ENCODE peak calls at places on chromosomes 16 and 17, in ten cellular contexts. Q is AG10803; Y is stimulated activated CD4-positive, alpha-beta T cell treated with anti-CD3 and anti-CD28 coated beads, Interleukin-4, amount 100 ng/mL, for 1 hour; U is EL; F is A549; H is endothelial cell of umbilical vein; K is cardiac fibroblast; O is DND-41; R is progenitor cell of endocrine pancreas; Z is K562. J is an unnamed sample.

GRCh38 chr17:47864791-47865216 is 13.8 kb upstream of the SP6 start:
- DNase-seq in Q (no peak), Y (no peak), U (peak; percentile 58), F (no peak), H (no peak), K (no peak), O (no peak), R (no peak), Z (no peak), J (no peak)

GRCh38 chr17:35733366-35733765 is 1.9 kb downstream of the RASL10B start:
- DNase-seq in Q (no peak), Y (no peak), U (no peak), F (no peak), H (no peak), K (no peak), O (no peak), R (no peak), Z (no peak), J (no peak)

GRCh38 chr17:44689492-44690217 is at the start of gene CCDC43:
- DNase-seq in Q (peak; percentile 92), Y (peak; percentile 91), U (peak; percentile 97), F (peak; percentile 97), H (peak; percentile 95), K (peak; percentile 96), O (peak; percentile 92), R (peak; percentile 87), Z (peak; percentile 93), J (peak; percentile 86)

GRCh38 chr17:29713626-29714025 is 90.9 kb upstream of the CORO6 start:
- DNase-seq in Q (no peak), Y (no peak), U (no peak), F (no peak), H (no peak), K (no peak), O (no peak), R (no peak), Z (no peak), J (no peak)

GRCh38 chr16:20695024-20695423 is 2.5 kb downstream of the ACSM1 start:
- DNase-seq in Q (no peak), Y (no peak), U (no peak), F (no peak), H (no peak), K (no peak), O (no peak), R (no peak), Z (no peak), J (no peak)

GRCh38 chr17:79619196-79619595 is 8.3 kb upstream of the RBFOX3 start:
- DNase-seq in Q (no peak), Y (no peak), U (no peak), F (no peak), H (no peak), K (no peak), O (no peak), R (no peak), Z (no peak), J (no peak)

GRCh38 chr17:75517277-75517865 is 1.0 kb downstream of the TSEN54 start:
- DNase-seq in Q (no peak), Y (peak; percentile 35), U (no peak), F (peak; percentile 81), H (no peak), K (no peak), O (peak; percentile 24), R (no peak), Z (no peak), J (peak; percentile 71)

GRCh38 chr16:70786020-70786419 is 14.9 kb downstream of the VAC14 start:
- DNase-seq in Q (no peak), Y (no peak), U (no peak), F (no peak), H (no peak), K (no peak), O (no peak), R (no peak), Z (no peak), J (no peak)

GRCh38 chr17:10384175-10384574 is 11.4 kb upstream of the MYH13 start:
- DNase-seq in Q (peak; percentile 16), Y (no peak), U (no peak), F (no peak), H (no peak), K (peak; percentile 11), O (no peak), R (no peak), Z (no peak), J (no peak)

GRCh38 chr17:65850486-65850885 is 289.0 kb upstream of the AXIN2 start:
- DNase-seq in Q (peak; percentile 84), Y (no peak), U (peak; percentile 13), F (no peak), H (no peak), K (peak; percentile 89), O (no peak), R (no peak), Z (no peak), J (no peak)

GRCh38 chr17:38334480-38335364 is 9.0 kb downstream of the GPR179 start:
- DNase-seq in Q (no peak), Y (no peak), U (no peak), F (no peak), H (no peak), K (no peak), O (no peak), R (no peak), Z (no peak), J (no peak)

GRCh38 chr17:10612957-10613744 is 44.0 kb downstream of the MYH3 start:
- DNase-seq in Q (peak; percentile 93), Y (no peak), U (peak; percentile 79), F (no peak), H (no peak), K (peak; percentile 27), O (no peak), R (no peak), Z (no peak), J (no peak)

GRCh38 chr17:9958586-9959281 is 53.7 kb upstream of the RCVRN start:
- DNase-seq in Q (no peak), Y (no peak), U (no peak), F (no peak), H (no peak), K (no peak), O (no peak), R (no peak), Z (no peak), J (no peak)

GRCh38 chr16:85579199-85579598 is 33.9 kb upstream of the GSE1 start:
- DNase-seq in Q (no peak), Y (no peak), U (no peak), F (no peak), H (no peak), K (no peak), O (no peak), R (no peak), Z (no peak), J (no peak)

GRCh38 chr17:45906237-45906636 is 11.9 kb downstream of the MAPT start:
- DNase-seq in Q (no peak), Y (no peak), U (no peak), F (no peak), H (no peak), K (no peak), O (no peak), R (no peak), Z (no peak), J (no peak)

GRCh38 chr16:77739493-77739892 is 17.2 kb downstream of the NUDT7 start:
- DNase-seq in Q (no peak), Y (no peak), U (peak; percentile 30), F (no peak), H (no peak), K (peak; percentile 9), O (no peak), R (no peak), Z (no peak), J (no peak)

GRCh38 chr17:1577186-1577585 is 14.6 kb upstream of the PITPNA start:
- DNase-seq in Q (peak; percentile 97), Y (no peak), U (peak; percentile 95), F (no peak), H (peak; percentile 76), K (peak; percentile 92), O (no peak), R (no peak), Z (no peak), J (peak; percentile 43)

GRCh38 chr16:17467923-17468540 is 2.7 kb downstream of the XYLT1 start:
- DNase-seq in Q (peak; percentile 76), Y (peak; percentile 25), U (peak; percentile 65), F (peak; percentile 26), H (no peak), K (peak; percentile 65), O (peak; percentile 37), R (peak; percentile 59), Z (no peak), J (peak; percentile 11)

GRCh38 chr17:45341389-45342158 is 24.8 kb upstream of the MAP3K14 start:
- DNase-seq in Q (peak; percentile 88), Y (no peak), U (peak; percentile 99), F (peak; percentile 96), H (peak; percentile 82), K (peak; percentile 84), O (no peak), R (peak; percentile 10), Z (peak; percentile 81), J (peak; percentile 16)

GRCh38 chr17:50062323-50063243 is 6.7 kb downstream of the ITGA3 start:
- DNase-seq in Q (peak; percentile 82), Y (no peak), U (peak; percentile 100), F (peak; percentile 99), H (no peak), K (peak; percentile 89), O (no peak), R (no peak), Z (no peak), J (peak; percentile 92)

GRCh38 chr16:73037845-73038570 is 9.9 kb downstream of the ZFHX3 start:
- DNase-seq in Q (no peak), Y (no peak), U (no peak), F (no peak), H (no peak), K (no peak), O (no peak), R (no peak), Z (peak; percentile 38), J (no peak)

GRCh38 chr16:87698241-87698640 is 67.5 kb downstream of the KLHDC4 start:
- DNase-seq in Q (no peak), Y (no peak), U (no peak), F (no peak), H (no peak), K (no peak), O (no peak), R (no peak), Z (no peak), J (no peak)

GRCh38 chr16:83113317-83113716 is 486.5 kb downstream of the CDH13 start:
- DNase-seq in Q (peak; percentile 29), Y (no peak), U (peak; percentile 39), F (peak; percentile 10), H (peak; percentile 39), K (peak; percentile 49), O (peak; percentile 49), R (peak; percentile 25), Z (peak; percentile 16), J (peak; percentile 49)

GRCh38 chr17:35088647-35088910 is 25.1 kb upstream of the RFFL start:
- DNase-seq in Q (no peak), Y (no peak), U (no peak), F (no peak), H (no peak), K (no peak), O (no peak), R (no peak), Z (no peak), J (peak; percentile 80)

GRCh38 chr17:48074322-48075054 is 26.3 kb downstream of the NFE2L1 start:
- DNase-seq in Q (peak; percentile 82), Y (peak; percentile 71), U (peak; percentile 79), F (peak; percentile 72), H (peak; percentile 88), K (peak; percentile 88), O (peak; percentile 75), R (peak; percentile 50), Z (peak; percentile 59), J (peak; percentile 87)

GRCh38 chr17:72764632-72765041 is 327.9 kb downstream of the SLC39A11 start:
- DNase-seq in Q (peak; percentile 12), Y (no peak), U (peak; percentile 43), F (no peak), H (no peak), K (peak; percentile 41), O (no peak), R (no peak), Z (no peak), J (no peak)

GRCh38 chr17:45906927-45907622 is 12.7 kb downstream of the MAPT start:
- DNase-seq in Q (no peak), Y (peak; percentile 28), U (no peak), F (no peak), H (no peak), K (no peak), O (no peak), R (no peak), Z (no peak), J (no peak)

GRCh38 chr17:71363661-71364060 is 757.2 kb upstream of the SOX9 start:
- DNase-seq in Q (no peak), Y (no peak), U (no peak), F (no peak), H (no peak), K (no peak), O (no peak), R (no peak), Z (no peak), J (no peak)

J was measured in HT-29.